ENCODE peak calls at places on chromosome 11, in six cellular contexts. One of them, this sample, is unnamed.

GRCh38 chr11:115408036-115408911 is 95.9 kb downstream of the CADM1 start:
- DNase-seq in A549: no peak
- DNase-seq in cardiac muscle cell: no peak
- DNase-seq in sigmoid colon: no peak
- DNase-seq in tibial nerve: no peak
- DNase-seq in RWPE1: no peak
- DNase-seq in this sample: no peak

GRCh38 chr11:99200720-99201119 is 180.0 kb downstream of the CNTN5 start:
- DNase-seq in RWPE1: no peak
- DNase-seq in cardiac muscle cell: no peak
- DNase-seq in sigmoid colon: no peak
- DNase-seq in tibial nerve: no peak
- DNase-seq in A549: no peak
- DNase-seq in this sample: no peak

GRCh38 chr11:59135648-59136461 is 6.8 kb upstream of the FAM111A start:
- DNase-seq in A549: peak; percentile 73
- DNase-seq in sigmoid colon: peak; percentile 85
- DNase-seq in tibial nerve: peak; percentile 86
- DNase-seq in RWPE1: peak; percentile 77
- DNase-seq in cardiac muscle cell: peak; percentile 84
- DNase-seq in this sample: peak; percentile 91

GRCh38 chr11:63020671-63021255 is 5.1 kb upstream of the SLC22A8 start:
- DNase-seq in tibial nerve: no peak
- DNase-seq in sigmoid colon: no peak
- DNase-seq in A549: peak; percentile 31
- DNase-seq in RWPE1: no peak
- DNase-seq in cardiac muscle cell: no peak
- DNase-seq in this sample: peak; percentile 47

GRCh38 chr11:86335131-86335768 is 33.2 kb downstream of the HIKESHI start:
- DNase-seq in sigmoid colon: no peak
- DNase-seq in tibial nerve: no peak
- DNase-seq in A549: no peak
- DNase-seq in cardiac muscle cell: no peak
- DNase-seq in RWPE1: peak; percentile 10
- DNase-seq in this sample: peak; percentile 26

GRCh38 chr11:131195801-131196517 is 174.5 kb upstream of the NTM start:
- DNase-seq in tibial nerve: no peak
- DNase-seq in cardiac muscle cell: peak; percentile 64
- DNase-seq in sigmoid colon: peak; percentile 87
- DNase-seq in RWPE1: peak; percentile 31
- DNase-seq in A549: no peak
- DNase-seq in this sample: peak; percentile 66

GRCh38 chr11:122523841-122524531 is 131.5 kb upstream of the UBASH3B start:
- DNase-seq in sigmoid colon: no peak
- DNase-seq in tibial nerve: no peak
- DNase-seq in A549: no peak
- DNase-seq in RWPE1: no peak
- DNase-seq in cardiac muscle cell: peak; percentile 6
- DNase-seq in this sample: peak; percentile 97

GRCh38 chr11:129720156-129720555 is 95.5 kb upstream of the TMEM45B start:
- DNase-seq in cardiac muscle cell: no peak
- DNase-seq in RWPE1: no peak
- DNase-seq in A549: no peak
- DNase-seq in sigmoid colon: no peak
- DNase-seq in tibial nerve: no peak
- DNase-seq in this sample: no peak

GRCh38 chr11:14967581-14968214 is 4.5 kb downstream of the CALCA start:
- DNase-seq in RWPE1: no peak
- DNase-seq in A549: no peak
- DNase-seq in sigmoid colon: no peak
- DNase-seq in cardiac muscle cell: no peak
- DNase-seq in tibial nerve: no peak
- DNase-seq in this sample: peak; percentile 41

GRCh38 chr11:14974723-14975587 is 2.8 kb upstream of the CALCA start:
- DNase-seq in RWPE1: no peak
- DNase-seq in cardiac muscle cell: peak; percentile 49
- DNase-seq in sigmoid colon: no peak
- DNase-seq in A549: peak; percentile 64
- DNase-seq in tibial nerve: peak; percentile 15
- DNase-seq in this sample: no peak

DNA sequence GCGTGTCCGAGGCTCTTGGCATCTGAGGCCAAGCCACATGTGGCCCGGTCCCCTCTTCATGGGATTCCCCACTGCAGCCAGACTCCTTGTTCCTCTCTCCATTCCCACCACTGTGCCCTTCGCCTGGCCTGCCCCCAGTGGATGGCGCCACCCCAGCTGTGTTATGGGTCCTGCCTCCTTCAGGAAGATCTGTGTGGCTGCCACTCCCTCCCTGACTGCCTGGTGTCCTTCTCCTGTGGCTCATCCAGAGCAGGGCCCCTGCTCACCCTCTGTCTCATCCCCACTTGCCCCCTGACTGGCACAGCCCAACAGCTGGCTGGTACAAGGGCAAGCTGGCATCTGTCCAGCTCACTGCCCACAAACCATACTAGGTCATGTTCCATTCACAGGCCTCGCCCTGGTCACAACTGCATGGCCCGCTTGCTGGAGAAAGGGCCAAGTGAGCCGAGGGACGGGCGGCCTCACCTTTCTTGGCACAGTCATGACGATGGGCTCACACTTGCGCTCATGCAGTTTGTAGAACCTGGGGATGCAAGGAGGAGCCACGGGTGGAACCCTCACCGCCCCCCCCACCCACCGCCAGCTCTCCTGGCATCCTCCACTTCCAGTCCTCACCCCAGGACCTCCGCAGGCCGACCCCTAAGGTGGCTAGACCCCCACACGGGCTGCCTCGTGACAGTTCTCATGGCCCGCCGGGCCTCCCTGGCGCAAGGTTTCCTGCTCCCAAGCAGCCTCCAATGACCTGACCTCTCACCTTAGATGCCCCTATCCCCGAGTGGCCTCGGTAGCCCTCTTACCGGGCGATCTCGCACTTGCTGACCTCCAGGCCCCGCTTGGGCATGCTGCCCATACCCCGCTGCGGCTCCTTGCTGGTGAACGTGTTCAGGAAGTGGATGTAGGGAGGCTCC is 2.1 kb upstream of the PTPRCAP start:
- DNase-seq in RWPE1: no peak
- DNase-seq in sigmoid colon: no peak
- DNase-seq in tibial nerve: peak; percentile 36
- DNase-seq in cardiac muscle cell: peak; percentile 17
- DNase-seq in A549: peak; percentile 68
- DNase-seq in this sample: peak; percentile 60
- TF ChIP-seq CTCF in RWPE1: no peak
- TF ChIP-seq CTCF in sigmoid colon: no peak
- TF ChIP-seq CTCF in tibial nerve: no peak
- TF ChIP-seq CTCF in cardiac muscle cell: no peak
- TF ChIP-seq CTCF in A549: peak; percentile 29
- TF ChIP-seq CTCF in this sample: peak; percentile 53

DNA sequence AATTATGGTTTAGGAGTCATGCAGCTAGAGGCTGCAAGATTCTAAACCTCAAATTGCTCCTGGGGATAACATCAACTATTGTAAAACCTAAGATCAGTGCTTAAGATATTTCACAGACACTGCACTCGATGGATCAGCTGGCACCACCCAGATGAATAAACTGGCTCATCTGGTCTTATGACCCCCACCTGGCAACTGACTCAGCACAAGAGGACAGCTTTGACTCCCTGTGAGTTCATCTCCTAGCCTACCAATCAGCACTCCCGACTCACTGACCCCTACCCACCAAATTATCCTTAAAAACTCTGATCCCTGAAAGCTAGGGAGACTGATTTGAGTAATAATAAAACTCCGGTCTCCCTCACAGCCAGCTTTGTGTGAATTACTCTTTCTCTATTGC is 782 bp upstream of the TTC12 start:
- DNase-seq in A549: no peak
- DNase-seq in RWPE1: no peak
- DNase-seq in sigmoid colon: no peak
- DNase-seq in cardiac muscle cell: no peak
- DNase-seq in tibial nerve: no peak
- DNase-seq in this sample: no peak
- H3K27ac ChIP-seq in A549: no peak overlapping the region
- H3K27ac ChIP-seq in RWPE1: no peak overlapping the region
- H3K27ac ChIP-seq in sigmoid colon: peak overlapping the region; percentile 92
- H3K27ac ChIP-seq in cardiac muscle cell: no peak overlapping the region
- H3K27ac ChIP-seq in tibial nerve: peak overlapping the region; percentile 91
- H3K27ac ChIP-seq in this sample: no peak overlapping the region

GRCh38 chr11:97610000-97610399 is 1220.2 kb downstream of the JRKL start:
- DNase-seq in cardiac muscle cell: peak; percentile 38
- DNase-seq in RWPE1: no peak
- DNase-seq in sigmoid colon: no peak
- DNase-seq in A549: peak; percentile 0
- DNase-seq in tibial nerve: no peak
- DNase-seq in this sample: no peak
- TF ChIP-seq CTCF in cardiac muscle cell: peak; percentile 18
- TF ChIP-seq CTCF in RWPE1: no peak
- TF ChIP-seq CTCF in sigmoid colon: no peak
- TF ChIP-seq CTCF in A549: no peak
- TF ChIP-seq CTCF in tibial nerve: no peak
- TF ChIP-seq CTCF in this sample: peak; percentile 28

GRCh38 chr11:112540261-112540660 is 279.6 kb upstream of the PLET1 start:
- DNase-seq in RWPE1: no peak
- DNase-seq in A549: no peak
- DNase-seq in tibial nerve: no peak
- DNase-seq in cardiac muscle cell: no peak
- DNase-seq in sigmoid colon: no peak
- DNase-seq in this sample: no peak
- H3K27ac ChIP-seq in RWPE1: no peak overlapping the region
- H3K27ac ChIP-seq in A549: no peak overlapping the region
- H3K27ac ChIP-seq in tibial nerve: no peak overlapping the region
- H3K27ac ChIP-seq in cardiac muscle cell: no peak overlapping the region
- H3K27ac ChIP-seq in sigmoid colon: no peak overlapping the region
- H3K27ac ChIP-seq in this sample: no peak overlapping the region

GRCh38 chr11:126485021-126485781 is 129.7 kb downstream of the ST3GAL4 start:
- DNase-seq in A549: no peak
- DNase-seq in RWPE1: no peak
- DNase-seq in sigmoid colon: peak; percentile 53
- DNase-seq in cardiac muscle cell: peak; percentile 28
- DNase-seq in tibial nerve: no peak
- DNase-seq in this sample: no peak
- TF ChIP-seq CTCF in A549: peak; percentile 6
- TF ChIP-seq CTCF in RWPE1: no peak
- TF ChIP-seq CTCF in sigmoid colon: no peak
- TF ChIP-seq CTCF in cardiac muscle cell: peak; percentile 22
- TF ChIP-seq CTCF in tibial nerve: no peak
- TF ChIP-seq CTCF in this sample: peak; percentile 29

GRCh38 chr11:34758262-34758661 is 137.4 kb downstream of the EHF start:
- DNase-seq in cardiac muscle cell: peak; percentile 86
- DNase-seq in RWPE1: no peak
- DNase-seq in tibial nerve: no peak
- DNase-seq in A549: no peak
- DNase-seq in sigmoid colon: no peak
- DNase-seq in this sample: no peak
- H3K27ac ChIP-seq in cardiac muscle cell: no peak overlapping the region
- H3K27ac ChIP-seq in RWPE1: peak overlapping the region; percentile 11
- H3K27ac ChIP-seq in tibial nerve: no peak overlapping the region
- H3K27ac ChIP-seq in A549: peak overlapping the region; percentile 64
- H3K27ac ChIP-seq in sigmoid colon: no peak overlapping the region
- H3K27ac ChIP-seq in this sample: no peak overlapping the region

GRCh38 chr11:33264926-33265325 is 7.7 kb downstream of the HIPK3 start:
- DNase-seq in cardiac muscle cell: no peak
- DNase-seq in RWPE1: no peak
- DNase-seq in A549: no peak
- DNase-seq in tibial nerve: no peak
- DNase-seq in sigmoid colon: no peak
- DNase-seq in this sample: no peak

GRCh38 chr11:33259869-33260268 is 2.7 kb downstream of the HIPK3 start:
- DNase-seq in sigmoid colon: no peak
- DNase-seq in cardiac muscle cell: no peak
- DNase-seq in RWPE1: no peak
- DNase-seq in tibial nerve: no peak
- DNase-seq in A549: no peak
- DNase-seq in this sample: no peak

GRCh38 chr11:33258631-33259184 is 1.5 kb downstream of the HIPK3 start:
- DNase-seq in tibial nerve: peak; percentile 45
- DNase-seq in A549: peak; percentile 76
- DNase-seq in cardiac muscle cell: peak; percentile 69
- DNase-seq in sigmoid colon: peak; percentile 80
- DNase-seq in RWPE1: no peak
- DNase-seq in this sample: no peak

GRCh38 chr11:33263549-33263948 is 6.4 kb downstream of the HIPK3 start:
- DNase-seq in tibial nerve: no peak
- DNase-seq in A549: no peak
- DNase-seq in sigmoid colon: no peak
- DNase-seq in cardiac muscle cell: peak; percentile 20
- DNase-seq in RWPE1: no peak
- DNase-seq in this sample: no peak

DNA sequence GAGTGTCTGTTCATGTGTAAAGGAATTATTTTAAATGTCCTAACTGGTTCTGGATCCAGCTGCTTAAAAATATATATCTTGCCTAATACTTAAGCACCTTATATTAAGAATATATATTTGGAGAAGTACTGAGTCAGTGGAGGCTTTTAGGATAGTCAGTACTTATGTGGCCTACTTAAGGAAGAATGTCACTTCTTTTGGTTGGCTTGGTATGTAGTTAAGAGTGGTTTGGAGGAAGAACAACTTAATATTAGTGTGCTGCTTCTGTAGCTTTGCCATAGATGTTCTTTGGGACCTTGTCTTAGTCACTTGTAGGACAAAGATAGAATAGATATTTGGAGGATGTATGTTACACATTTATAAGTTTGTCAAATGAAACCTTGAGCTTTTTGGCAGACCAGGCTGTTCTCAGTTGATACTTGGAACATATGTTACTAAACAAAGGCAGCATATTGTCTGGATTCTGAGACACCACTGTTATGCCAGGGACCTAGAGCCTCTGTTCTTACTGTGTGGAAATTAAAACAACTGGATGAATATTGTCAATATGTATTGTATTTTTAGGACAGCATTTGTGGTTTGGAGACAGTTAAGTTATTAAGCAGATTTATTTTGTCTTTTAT is 4.9 kb downstream of the HIPK3 start:
- DNase-seq in sigmoid colon: no peak
- DNase-seq in cardiac muscle cell: peak; percentile 27
- DNase-seq in RWPE1: no peak
- DNase-seq in tibial nerve: no peak
- DNase-seq in A549: no peak
- DNase-seq in this sample: no peak
- TF ChIP-seq CTCF in sigmoid colon: no peak
- TF ChIP-seq CTCF in cardiac muscle cell: no peak
- TF ChIP-seq CTCF in RWPE1: no peak
- TF ChIP-seq CTCF in tibial nerve: no peak
- TF ChIP-seq CTCF in A549: no peak
- TF ChIP-seq CTCF in this sample: no peak

DNA sequence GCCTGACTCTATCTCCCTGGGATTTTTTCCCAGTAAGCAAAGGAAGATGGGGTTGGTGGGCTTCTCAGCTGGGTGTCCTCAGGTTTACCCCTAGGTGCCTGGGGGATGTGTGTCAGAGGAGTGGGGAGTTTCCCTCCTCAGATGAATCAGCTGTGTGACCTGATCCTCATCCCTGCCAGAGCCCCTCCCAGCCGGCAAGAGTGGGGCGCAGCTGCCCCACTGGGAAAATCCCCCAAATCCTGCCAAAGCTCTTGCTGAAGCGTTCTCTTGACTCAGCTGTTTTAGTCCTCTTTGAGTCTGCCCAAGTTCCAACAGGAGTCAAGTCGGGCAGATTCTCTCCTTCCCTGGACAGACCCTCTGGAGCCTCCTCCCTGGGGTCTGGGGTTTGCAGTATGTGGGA is 6.0 kb downstream of the C11orf68 start:
- DNase-seq in sigmoid colon: no peak
- DNase-seq in tibial nerve: no peak
- DNase-seq in cardiac muscle cell: no peak
- DNase-seq in RWPE1: peak; percentile 86
- DNase-seq in A549: peak; percentile 55
- DNase-seq in this sample: no peak
- H3K27ac ChIP-seq in sigmoid colon: peak overlapping the region; percentile 10
- H3K27ac ChIP-seq in tibial nerve: peak overlapping the region; percentile 85
- H3K27ac ChIP-seq in cardiac muscle cell: no peak overlapping the region
- H3K27ac ChIP-seq in RWPE1: peak overlapping the region; percentile 93
- H3K27ac ChIP-seq in A549: peak overlapping the region; percentile 100
- H3K27ac ChIP-seq in this sample: no peak overlapping the region